ENCODE peak calls at places on chromosome 18, in ten cellular contexts. L is AG08396, B is foreskin fibroblast, O is H7, W is LoVo, U is COR-L47, E is NCI-H1436, K is AG09309, F is NCI-H187, Z is hippocampal formation. T is an unnamed sample.

GRCh38 chr18:27378396-27379094 is 193.4 kb upstream of the CHST9 start:
- DNase-seq in K (no peak), O (no peak), F (no peak), L (no peak), B (no peak), W (no peak), U (no peak), E (no peak), Z (no peak), T (no peak)

GRCh38 chr18:48348739-48349138 is 60.4 kb downstream of the ZBTB7C start:
- DNase-seq in U (no peak), E (no peak), L (no peak), F (no peak), W (no peak), B (no peak), Z (no peak), O (no peak), K (no peak), T (peak)

GRCh38 chr18:12890500-12890899 is 6.5 kb upstream of the PTPN2 start:
- DNase-seq in O (no peak), E (no peak), B (no peak), Z (no peak), U (no peak), F (no peak), K (no peak), L (no peak), W (peak), T (no peak)

GRCh38 chr18:24538421-24539264 is 78.2 kb downstream of the HRH4 start:
- DNase-seq in L (no peak), Z (no peak), K (no peak), E (no peak), W (no peak), O (no peak), U (no peak), F (no peak), B (no peak), T (no peak)

GRCh38 chr18:48641981-48642380 is 103.2 kb downstream of the CTIF start:
- DNase-seq in K (no peak), F (no peak), U (peak), E (no peak), W (no peak), O (no peak), L (no peak), B (no peak), Z (no peak), T (no peak)

GRCh38 chr18:22378672-22379282 is 38.9 kb downstream of the CTAGE1 start:
- DNase-seq in O (peak), B (no peak), Z (no peak), E (no peak), F (no peak), K (no peak), L (peak), W (peak), U (no peak), T (peak)

GRCh38 chr18:45626330-45627203 is 11.3 kb downstream of the SLC14A2 start:
- DNase-seq in U (peak), O (peak), Z (no peak), W (peak), E (no peak), F (no peak), K (peak), L (peak), B (peak), T (no peak)

GRCh38 chr18:77124452-77124922 is 8.1 kb downstream of the MBP start:
- DNase-seq in O (peak), K (no peak), L (no peak), B (no peak), F (no peak), W (no peak), U (no peak), Z (no peak), E (no peak), T (no peak)

GRCh38 chr18:59096098-59096779 is 43.4 kb upstream of the SEC11C start:
- DNase-seq in F (peak), B (no peak), Z (no peak), W (no peak), O (peak), U (peak), L (no peak), E (peak), K (no peak), T (no peak)

GRCh38 chr18:73409242-73409641 is 541.5 kb upstream of the NETO1 start:
- DNase-seq in W (no peak), B (no peak), Z (no peak), E (no peak), U (no peak), L (no peak), K (no peak), F (no peak), O (no peak), T (no peak)

GRCh38 chr18:31490387-31490786 is 7.6 kb upstream of the DSG2 start:
- DNase-seq in W (peak), Z (no peak), E (no peak), U (no peak), K (no peak), O (no peak), L (no peak), F (no peak), B (no peak), T (no peak)

GRCh38 chr18:2894131-2894840 is 47.5 kb downstream of the EMILIN2 start:
- DNase-seq in U (no peak), K (no peak), O (no peak), B (no peak), Z (no peak), L (no peak), F (no peak), E (no peak), W (no peak), T (no peak)

GRCh38 chr18:72329533-72329932 is 214.6 kb downstream of the CBLN2 start:
- DNase-seq in O (no peak), W (no peak), K (no peak), Z (no peak), E (no peak), F (no peak), L (no peak), B (no peak), U (no peak), T (no peak)

GRCh38 chr18:5294113-5294617 is 1.4 kb downstream of the ZBTB14 start:
- DNase-seq in O (peak), E (no peak), Z (no peak), F (no peak), U (no peak), K (no peak), B (no peak), W (no peak), L (no peak), T (peak)

GRCh38 chr18:58495202-58495601 is 133.7 kb downstream of the ALPK2 start:
- DNase-seq in O (no peak), U (no peak), E (no peak), L (no peak), K (peak), F (no peak), Z (no peak), W (no peak), B (no peak), T (no peak)

GRCh38 chr18:56307771-56308170 is 330.6 kb downstream of the TXNL1 start:
- DNase-seq in W (no peak), Z (no peak), B (no peak), F (no peak), K (no peak), E (no peak), U (no peak), O (no peak), L (no peak), T (no peak)

T was measured in BE2C.